ENCODE peak calls at places on chromosome 17, in seven cellular contexts. I is upper lobe of right lung; L is mesenchymal stem cell; Z is CD8-positive, alpha-beta memory T cell; B is heart left ventricle; R is stomach; Q is left ventricle myocardium inferior. T is an unnamed sample. For H3K27me3 and H3K4me1, the result is how much of the 10 kb centered on the place peaks cover.

GRCh38 chr17:11031787-11032186 is 193.9 kb upstream of the PIRT start:
- DNase-seq in I (no peak), L (no peak), Z (no peak), B (no peak), R (no peak), Q (no peak), T (no peak)

GRCh38 chr17:9004132-9004960 is 17.0 kb upstream of the NTN1 start:
- DNase-seq in I (no peak), L (no peak), Z (no peak), B (no peak), R (no peak), Q (no peak), T (no peak)

GRCh38 chr17:57132663-57133062 is 47.6 kb downstream of the AKAP1 start:
- DNase-seq in I (no peak), L (no peak), Z (no peak), B (no peak), R (no peak), Q (no peak), T (no peak)

GRCh38 chr17:3843935-3844516 is 2.0 kb downstream of the NCBP3 start:
- DNase-seq in I (no peak), L (peak), Z (peak), B (no peak), R (peak), Q (no peak), T (no peak)

GRCh38 chr17:79952265-79952877 is 83.3 kb downstream of the TBC1D16 start:
- DNase-seq in I (peak), L (no peak), Z (no peak), B (no peak), R (no peak), Q (peak), T (peak)

GRCh38 chr17:40314557-40314953 is 5.6 kb downstream of the RARA start:
- DNase-seq in I (peak), L (peak), Z (peak), B (peak), R (peak), Q (peak), T (peak)

GRCh38 chr17:20562587-20562986 is 16.9 kb upstream of the CDRT15L2 start:
- DNase-seq in I (no peak), L (no peak), Z (no peak), B (no peak), R (no peak), Q (no peak), T (no peak)

GRCh38 chr17:53792451-53792850 is 30.3 kb upstream of the KIF2B start:
- DNase-seq in I (no peak), L (no peak), Z (no peak), B (no peak), R (no peak), Q (no peak), T (no peak)

GRCh38 chr17:78460951-78461944 is 82.8 kb downstream of the PGS1 start:
- DNase-seq in I (no peak), L (no peak), Z (no peak), B (no peak), R (no peak), Q (no peak), T (no peak)

GRCh38 chr17:31593806-31594205 is 202.3 kb downstream of the RAB11FIP4 start:
- DNase-seq in I (no peak), L (peak), Z (no peak), B (peak), R (no peak), Q (peak), T (no peak)

GRCh38 chr17:74369221-74369620 is 1.9 kb downstream of the GPR142 start:
- DNase-seq in I (peak), L (no peak), Z (no peak), B (peak), R (peak), Q (peak), T (peak)

GRCh38 chr17:40038882-40039513 is 15.2 kb downstream of the MED24 start:
- DNase-seq in I (no peak), L (peak), Z (no peak), B (peak), R (peak), Q (peak), T (no peak)

GRCh38 chr17:28716740-28717577 is 709 bp downstream of the RAB34 start:
- DNase-seq in I (peak), L (peak), Z (no peak), B (peak), R (no peak), Q (peak), T (peak)

GRCh38 chr17:79174905-79175856 is 100.6 kb downstream of the ENGASE start:
- DNase-seq in I (no peak), L (no peak), Z (no peak), B (no peak), R (no peak), Q (no peak), T (no peak)

GRCh38 chr17:28404461-28404811 is 1.6 kb downstream of the SLC46A1 start:
- DNase-seq in I (peak), L (no peak), Z (no peak), B (no peak), R (no peak), Q (no peak), T (peak)

GRCh38 chr17:12603566-12603965 is 62.1 kb upstream of the MYOCD start:
- DNase-seq in I (no peak), L (no peak), Z (no peak), B (no peak), R (no peak), Q (no peak), T (no peak)

GRCh38 chr17:42055003-42055402 is 4.6 kb upstream of the C17orf113 start:
- DNase-seq in I (no peak), L (no peak), Z (no peak), B (no peak), R (no peak), Q (no peak), T (no peak)

GRCh38 chr17:44774271-44775135 is 15.7 kb downstream of the ADAM11 start:
- DNase-seq in I (peak), L (peak), Z (peak), B (peak), R (peak), Q (peak), T (peak)

GRCh38 chr17:36475346-36475970 is 11.0 kb upstream of the ZNHIT3 start:
- DNase-seq in I (no peak), L (no peak), Z (no peak), B (no peak), R (no peak), Q (no peak), T (no peak)

GRCh38 chr17:82703935-82704865 is 5.7 kb upstream of the RAB40B start:
- DNase-seq in I (no peak), L (no peak), Z (no peak), B (no peak), R (peak), Q (no peak), T (no peak)

GRCh38 chr17:38465420-38466345 is 37.4 kb downstream of the ARHGAP23 start:
- DNase-seq in I (no peak), L (no peak), Z (no peak), B (peak), R (peak), Q (peak), T (peak)

GRCh38 chr17:9363440-9364350 is 211.9 kb downstream of the STX8 start:
- DNase-seq in I (no peak), L (peak), Z (no peak), B (no peak), R (no peak), Q (no peak), T (no peak)

GRCh38 chr17:71633391-71633849 is 487.4 kb upstream of the SOX9 start:
- DNase-seq in I (no peak), L (peak), Z (no peak), B (no peak), R (no peak), Q (no peak), T (no peak)

GRCh38 chr17:70661342-70662222 is 492.2 kb downstream of the KCNJ2 start:
- DNase-seq in I (no peak), L (peak), Z (no peak), B (no peak), R (no peak), Q (no peak), T (no peak)

GRCh38 chr17:32386844-32387243 is 36.9 kb downstream of the ZNF207 start:
- DNase-seq in I (no peak), L (no peak), Z (no peak), B (no peak), R (no peak), Q (no peak), T (no peak)

GRCh38 chr17:80751460-80752368 is 207.1 kb downstream of the RPTOR start:
- DNase-seq in I (no peak), L (peak), Z (no peak), B (no peak), R (no peak), Q (no peak), T (no peak)

GRCh38 chr17:74860229-74860998 is 729 bp upstream of the GRIN2C start:
- DNase-seq in I (no peak), L (no peak), Z (peak), B (no peak), R (no peak), Q (no peak), T (no peak)

GRCh38 chr17:45387739-45388138 is 44.9 kb downstream of the ARHGAP27 start:
- DNase-seq in I (no peak), L (no peak), Z (no peak), B (no peak), R (no peak), Q (no peak), T (no peak)

GRCh38 chr17:68343976-68344375 is 52.7 kb downstream of the ARSG start:
- DNase-seq in I (no peak), L (no peak), Z (peak), B (no peak), R (no peak), Q (no peak), T (no peak)

GRCh38 chr17:77318021-77318420 is 177.3 kb downstream of the SEC14L1 start:
- DNase-seq in I (peak), L (no peak), Z (no peak), B (no peak), R (no peak), Q (no peak), T (no peak)

GRCh38 chr17:77320046-77320445 is 179.3 kb downstream of the SEC14L1 start:
- DNase-seq in I (peak), L (peak), Z (no peak), B (no peak), R (no peak), Q (no peak), T (peak)

GRCh38 chr17:77319211-77320031 is 178.7 kb downstream of the SEC14L1 start:
- DNase-seq in I (peak), L (peak), Z (peak), B (peak), R (peak), Q (peak), T (peak)

GRCh38 chr17:77317091-77317519 is 176.3 kb downstream of the SEC14L1 start:
- DNase-seq in I (peak), L (peak), Z (no peak), B (no peak), R (no peak), Q (no peak), T (no peak)

GRCh38 chr17:77318491-77319210 is 177.9 kb downstream of the SEC14L1 start:
- DNase-seq in I (peak), L (peak), Z (no peak), B (no peak), R (peak), Q (no peak), T (peak)
- H3K4me3 ChIP-seq in I (peak), L (no peak), Z (no peak), B (peak), R (peak), Q (peak), T (peak)

GRCh38 chr17:48149174-48150106 is 41.9 kb downstream of the SNX11 start:
- DNase-seq in I (no peak), L (no peak), Z (no peak), B (no peak), R (no peak), Q (no peak), T (no peak)
- H3K27me3 ChIP-seq in I (half or more), L (half or more), Z (under half), B (under half), R (under half), Q (half or more), T (under half)

GRCh38 chr17:7579001-7579838 is at the start of gene CD68:
- DNase-seq in I (peak), L (peak), Z (peak), B (peak), R (peak), Q (peak), T (peak)
- H3K4me1 ChIP-seq in I (half or more), L (under half), Z (half or more), B (under half), R (half or more), Q (half or more), T (half or more)

DNA sequence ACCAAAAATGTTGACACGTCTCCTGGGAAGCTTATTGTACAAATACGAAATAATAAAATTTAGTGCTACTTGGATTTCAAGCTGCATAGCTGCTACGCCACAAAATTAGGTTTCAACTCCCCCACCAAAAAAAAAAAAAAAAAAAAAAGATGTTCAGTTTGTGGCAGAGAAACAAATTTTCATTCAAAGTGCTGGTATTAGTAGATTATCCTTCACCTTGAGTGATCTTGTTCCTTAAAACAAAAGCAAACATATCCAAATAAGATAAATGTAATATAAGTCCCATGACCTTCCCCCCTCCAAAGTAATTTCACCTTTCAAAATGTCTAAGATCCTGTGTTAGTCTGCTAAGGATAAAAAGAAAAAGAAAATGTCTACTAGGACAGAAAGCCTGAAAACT is 2.2 kb downstream of the TOB1 start:
- DNase-seq in I (no peak), L (no peak), Z (no peak), B (no peak), R (no peak), Q (no peak), T (no peak)
- H3K4me3 ChIP-seq in I (peak), L (no peak), Z (peak), B (peak), R (peak), Q (peak), T (peak)

T was measured in lower lobe of right lung.